ENCODE peak calls at places on chromosomes 13 and 19, in six cellular contexts. O is IMR-90, G is H9, E is H1, Z is mesendoderm, Q is mesenchymal stem cell. A is an unnamed sample.

GRCh38 chr19:1672038-1672768 is 19.8 kb upstream of the TCF3 start:
- DNase-seq in O (peak), G (peak), E (no peak), Z (no peak), Q (peak), A (no peak)

GRCh38 chr13:50616101-50616500 is 227.4 kb downstream of the DLEU7 start:
- DNase-seq in O (peak), G (no peak), E (no peak), Z (no peak), Q (peak), A (no peak)

GRCh38 chr13:68076046-68076445 is 845.9 kb upstream of the PCDH9 start:
- DNase-seq in O (no peak), G (no peak), E (no peak), Z (no peak), Q (no peak), A (no peak)

GRCh38 chr19:51366999-51367564 is 894 bp upstream of the ETFB start:
- DNase-seq in O (no peak), G (no peak), E (no peak), Z (no peak), Q (no peak), A (no peak)

GRCh38 chr13:114009590-114010400 is 35.9 kb upstream of the C13orf46 start:
- DNase-seq in O (no peak), G (no peak), E (no peak), Z (no peak), Q (no peak), A (no peak)

GRCh38 chr19:46787331-46788100 is 878 bp downstream of the SLC1A5 start:
- DNase-seq in O (peak), G (peak), E (no peak), Z (peak), Q (peak), A (peak)

GRCh38 chr13:80224468-80224867 is 116.5 kb downstream of the SPRY2 start:
- DNase-seq in O (peak), G (no peak), E (no peak), Z (no peak), Q (no peak), A (no peak)

GRCh38 chr13:92313382-92313781 is 913.2 kb upstream of the GPC6 start:
- DNase-seq in O (no peak), G (no peak), E (no peak), Z (no peak), Q (peak), A (no peak)

GRCh38 chr19:16850133-16850532 is 20.9 kb downstream of the SIN3B start:
- DNase-seq in O (peak), G (no peak), E (no peak), Z (no peak), Q (peak), A (no peak)

GRCh38 chr19:1161716-1162115 is 12.4 kb downstream of the SBNO2 start:
- DNase-seq in O (peak), G (no peak), E (no peak), Z (no peak), Q (no peak), A (no peak)

GRCh38 chr13:38686635-38687245 is at the start of gene FREM2:
- DNase-seq in O (no peak), G (peak), E (peak), Z (peak), Q (peak), A (peak)

GRCh38 chr13:67224148-67224846 is 5.8 kb downstream of the PCDH9 start:
- DNase-seq in O (peak), G (peak), E (peak), Z (peak), Q (peak), A (peak)

GRCh38 chr13:92224052-92224821 is 825.8 kb downstream of the GPC5 start:
- DNase-seq in O (peak), G (no peak), E (no peak), Z (no peak), Q (peak), A (no peak)

GRCh38 chr19:47680858-47681332 is 32.3 kb upstream of the EHD2 start:
- DNase-seq in O (no peak), G (no peak), E (no peak), Z (no peak), Q (no peak), A (no peak)

GRCh38 chr13:48570225-48570828 is 37.4 kb upstream of the RCBTB2 start:
- DNase-seq in O (no peak), G (no peak), E (no peak), Z (no peak), Q (peak), A (no peak)

GRCh38 chr13:48214519-48215121 is 18.4 kb upstream of the ITM2B start:
- DNase-seq in O (no peak), G (no peak), E (no peak), Z (no peak), Q (no peak), A (no peak)

GRCh38 chr19:1324792-1325567 is 39.3 kb downstream of the EFNA2 start:
- DNase-seq in O (peak), G (no peak), E (no peak), Z (no peak), Q (peak), A (no peak)

GRCh38 chr19:55166530-55167268 is at the start of gene DNAAF3:
- DNase-seq in O (peak), G (peak), E (no peak), Z (peak), Q (peak), A (peak)

GRCh38 chr13:99677388-99677951 is 176.2 kb downstream of the TM9SF2 start:
- DNase-seq in O (no peak), G (no peak), E (no peak), Z (no peak), Q (no peak), A (no peak)

GRCh38 chr13:32403108-32403507 is 24.8 kb downstream of the N4BP2L1 start:
- DNase-seq in O (no peak), G (no peak), E (no peak), Z (no peak), Q (no peak), A (no peak)

GRCh38 chr13:29664591-29664990 is 69.1 kb upstream of the SLC7A1 start:
- DNase-seq in O (no peak), G (no peak), E (no peak), Z (no peak), Q (no peak), A (no peak)

GRCh38 chr13:92355213-92355612 is 871.4 kb upstream of the GPC6 start:
- DNase-seq in O (peak), G (peak), E (no peak), Z (peak), Q (peak), A (no peak)

GRCh38 chr13:106372199-106373160 is 163.0 kb downstream of the EFNB2 start:
- DNase-seq in O (peak), G (no peak), E (no peak), Z (no peak), Q (peak), A (no peak)

GRCh38 chr13:106374631-106375030 is 160.8 kb downstream of the EFNB2 start:
- DNase-seq in O (no peak), G (no peak), E (no peak), Z (no peak), Q (no peak), A (no peak)

GRCh38 chr13:106373989-106374572 is 161.4 kb downstream of the EFNB2 start:
- DNase-seq in O (peak), G (no peak), E (no peak), Z (no peak), Q (peak), A (no peak)

GRCh38 chr13:106375085-106375484 is 160.4 kb downstream of the EFNB2 start:
- DNase-seq in O (no peak), G (no peak), E (no peak), Z (no peak), Q (no peak), A (no peak)

GRCh38 chr13:106373304-106373988 is 162.0 kb downstream of the EFNB2 start:
- DNase-seq in O (no peak), G (no peak), E (no peak), Z (no peak), Q (peak), A (no peak)
- H2BK15ac ChIP-seq in O (peak), G (no peak), E (peak), Z (no peak), Q (no peak), A (no peak)

GRCh38 chr19:30064776-30065494 is 122.9 kb downstream of the URI1 start:
- DNase-seq in O (no peak), G (no peak), E (no peak), Z (no peak), Q (no peak), A (no peak)

GRCh38 chr19:30069535-30070197 is 127.6 kb downstream of the URI1 start:
- DNase-seq in O (no peak), G (peak), E (no peak), Z (no peak), Q (no peak), A (no peak)

GRCh38 chr19:30068528-30069395 is 126.7 kb downstream of the URI1 start:
- DNase-seq in O (no peak), G (peak), E (no peak), Z (no peak), Q (no peak), A (no peak)

GRCh38 chr19:30065680-30066606 is 123.9 kb downstream of the URI1 start:
- DNase-seq in O (no peak), G (peak), E (no peak), Z (peak), Q (no peak), A (no peak)

GRCh38 chr19:30066781-30067759 is 125.0 kb downstream of the URI1 start:
- DNase-seq in O (no peak), G (peak), E (no peak), Z (no peak), Q (no peak), A (no peak)
- H2BK15ac ChIP-seq in O (no peak), G (no peak), E (no peak), Z (no peak), Q (no peak), A (peak)

GRCh38 chr19:33513424-33513823 is 8.2 kb downstream of the PEPD start:
- DNase-seq in O (no peak), G (no peak), E (no peak), Z (no peak), Q (no peak), A (no peak)
- H2BK15ac ChIP-seq in O (no peak), G (no peak), E (no peak), Z (no peak), Q (no peak), A (no peak)

GRCh38 chr13:26021956-26022355 is 29.9 kb downstream of the SHISA2 start:
- DNase-seq in O (no peak), G (no peak), E (no peak), Z (no peak), Q (no peak), A (no peak)
- H2BK15ac ChIP-seq in O (no peak), G (no peak), E (no peak), Z (no peak), Q (no peak), A (no peak)

DNA sequence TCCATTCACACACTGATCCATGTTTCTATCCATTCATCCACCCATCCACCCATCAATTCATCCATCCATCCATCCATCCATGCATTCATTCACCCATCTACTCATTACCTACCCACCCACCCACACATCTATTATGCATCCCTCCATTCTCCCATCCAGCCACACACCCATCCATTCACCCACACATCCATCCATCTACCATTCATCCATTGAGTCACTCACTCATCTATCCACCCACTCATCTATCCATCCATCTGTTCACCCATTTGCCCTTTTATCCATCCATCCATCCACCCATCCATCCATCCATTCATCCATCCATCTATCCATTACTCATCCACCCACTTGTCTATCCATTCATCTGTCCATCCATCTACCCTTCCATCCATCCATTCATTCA is 30.1 kb downstream of the CELF5 start:
- DNase-seq in O (no peak), G (no peak), E (no peak), Z (no peak), Q (no peak), A (no peak)
- H2BK15ac ChIP-seq in O (no peak), G (no peak), E (no peak), Z (no peak), Q (no peak), A (no peak)

GRCh38 chr19:38867176-38867780 is 10.8 kb downstream of the RINL start:
- DNase-seq in O (no peak), G (no peak), E (no peak), Z (no peak), Q (no peak), A (no peak)
- H2BK15ac ChIP-seq in O (no peak), G (no peak), E (no peak), Z (no peak), Q (no peak), A (no peak)

DNA sequence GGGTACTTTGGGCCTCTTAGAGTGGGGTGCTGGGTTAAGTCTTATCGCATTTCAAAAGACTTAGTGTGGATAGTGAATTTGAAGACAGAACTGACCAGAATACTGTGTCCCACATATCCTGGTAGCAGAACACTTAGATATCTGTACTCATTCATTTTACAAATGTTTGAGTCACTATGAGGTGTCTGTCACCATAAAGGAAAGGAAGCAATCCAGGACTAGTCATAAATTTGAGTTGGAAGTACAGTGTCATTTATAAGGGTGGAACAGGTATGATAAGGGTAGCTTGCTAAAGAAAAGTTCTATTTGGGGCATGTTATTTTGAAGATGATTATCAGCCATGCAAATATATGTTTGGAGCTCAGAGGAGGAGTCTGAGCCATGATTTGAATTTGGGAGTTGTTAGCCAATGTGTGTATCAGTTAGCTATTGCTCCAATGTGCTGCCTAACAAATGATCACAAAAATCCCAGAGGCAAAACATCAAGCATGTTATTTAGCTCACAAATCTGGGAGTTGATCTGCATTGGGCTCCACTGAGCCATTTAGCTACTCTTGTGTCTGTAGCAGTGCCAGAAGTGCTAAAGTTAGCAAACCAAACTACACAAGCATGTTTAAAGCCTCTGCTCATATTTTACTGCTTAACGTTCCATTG is 20.3 kb downstream of the ZNF699 start:
- DNase-seq in O (no peak), G (no peak), E (no peak), Z (no peak), Q (no peak), A (no peak)
- H2BK15ac ChIP-seq in O (no peak), G (no peak), E (no peak), Z (no peak), Q (no peak), A (no peak)

GRCh38 chr13:64305246-64305645 is 2889.6 kb upstream of the PCDH20 start:
- DNase-seq in O (peak), G (no peak), E (no peak), Z (no peak), Q (no peak), A (no peak)
- H2BK15ac ChIP-seq in O (no peak), G (no peak), E (no peak), Z (no peak), Q (no peak), A (no peak)

GRCh38 chr13:53038993-53039392 is 10.4 kb downstream of the OLFM4 start:
- DNase-seq in O (no peak), G (no peak), E (no peak), Z (no peak), Q (no peak), A (no peak)
- H2BK15ac ChIP-seq in O (no peak), G (no peak), E (no peak), Z (no peak), Q (no peak), A (no peak)

DNA sequence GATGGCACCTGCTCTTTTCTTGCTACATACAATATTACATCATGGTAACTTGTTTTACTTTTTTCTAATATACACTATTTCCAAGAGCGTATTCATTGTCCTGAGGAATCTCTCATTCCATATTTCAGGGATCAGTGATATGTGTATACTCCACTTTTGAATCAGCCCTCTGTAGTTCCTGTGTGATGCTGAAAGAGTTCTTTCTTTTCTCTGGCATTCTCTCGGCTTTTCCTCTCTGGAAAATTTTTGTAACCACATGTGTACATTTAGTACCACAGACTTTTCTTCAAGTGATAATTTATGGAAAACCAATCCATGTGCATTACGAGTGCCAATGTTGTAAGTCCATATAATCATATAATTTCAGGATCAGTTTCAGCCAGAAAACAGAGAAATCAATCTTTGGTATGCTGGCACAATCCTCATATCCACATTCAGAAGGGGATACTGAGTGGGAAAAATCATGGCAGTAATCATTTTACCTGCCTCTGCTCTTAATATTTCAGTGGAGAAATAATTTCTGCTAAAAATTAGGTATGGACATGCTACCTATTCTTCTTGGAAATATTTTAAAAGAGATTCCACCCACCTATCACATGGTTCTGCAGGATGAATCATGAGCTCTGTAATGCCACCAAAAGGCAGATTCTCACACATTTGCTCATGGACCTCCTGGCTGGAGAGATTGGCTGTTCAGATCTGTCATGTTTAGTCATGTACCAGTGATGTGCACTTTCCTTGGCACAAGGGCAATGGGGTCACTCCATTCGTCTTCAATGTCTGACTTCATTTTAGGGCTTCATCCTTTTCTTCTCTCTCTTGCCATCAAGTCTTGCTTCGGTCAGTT is 102.0 kb upstream of the MBNL2 start:
- DNase-seq in O (peak), G (no peak), E (no peak), Z (no peak), Q (peak), A (no peak)
- H2BK15ac ChIP-seq in O (peak), G (no peak), E (no peak), Z (no peak), Q (no peak), A (no peak)